ENCODE peak calls at places on chromosomes 11 and 22, in five cellular contexts. Q is SW 1271, D is AG09309, V is left ventricle myocardium superior, L is T-helper 1 cell. N is an unnamed sample.

GRCh38 chr22:38657248-38657909 is 941 bp downstream of the CBY1 start:
- DNase-seq in V (no peak), D (no peak), Q (peak; percentile 43), L (peak; percentile 19), N (no peak)

GRCh38 chr11:69212121-69213110 is 56.7 kb downstream of the SMIM38 start:
- DNase-seq in Q (no peak), L (no peak), D (no peak), V (no peak), N (no peak)

GRCh38 chr11:86484164-86484794 is 109.6 kb downstream of the CCDC81 start:
- DNase-seq in L (no peak), D (peak; percentile 92), Q (peak; percentile 92), V (peak; percentile 56), N (peak; percentile 94)

GRCh38 chr22:42817556-42817955 is 39.5 kb downstream of the ARFGAP3 start:
- DNase-seq in L (no peak), Q (no peak), V (no peak), D (no peak), N (no peak)

GRCh38 chr22:20811171-20811570 is 37.3 kb downstream of the SERPIND1 start:
- DNase-seq in D (no peak), V (no peak), Q (no peak), L (no peak), N (no peak)

GRCh38 chr11:67611165-67611564 is 4.4 kb downstream of the NDUFV1 start:
- DNase-seq in L (no peak), Q (no peak), D (no peak), V (no peak), N (no peak)

GRCh38 chr11:120054016-120054752 is 83.7 kb downstream of the TRIM29 start:
- DNase-seq in V (no peak), L (no peak), Q (no peak), D (no peak), N (no peak)

GRCh38 chr11:71286701-71287643 is 34.6 kb upstream of the SHANK2 start:
- DNase-seq in D (peak; percentile 99), L (no peak), V (no peak), Q (no peak), N (peak; percentile 97)

GRCh38 chr22:23549198-23549595 is 30.9 kb downstream of the IGLL1 start:
- DNase-seq in D (no peak), V (no peak), Q (no peak), L (no peak), N (no peak)

GRCh38 chr22:40039482-40039881 is 44.7 kb downstream of the FAM83F start:
- DNase-seq in V (no peak), L (no peak), Q (no peak), D (no peak), N (no peak)

GRCh38 chr22:45504703-45505341 is 2.1 kb downstream of the FBLN1 start:
- DNase-seq in Q (no peak), D (no peak), L (no peak), V (peak; percentile 76), N (no peak)

GRCh38 chr11:116853461-116854073 is 16.1 kb upstream of the APOA1 start:
- DNase-seq in D (peak; percentile 92), Q (peak; percentile 56), V (no peak), L (peak; percentile 45), N (no peak)

GRCh38 chr22:29702931-29703594 is 16.7 kb upstream of the CABP7 start:
- DNase-seq in L (no peak), D (no peak), Q (no peak), V (peak; percentile 44), N (no peak)

GRCh38 chr11:15969701-15970329 is 386.5 kb downstream of the SOX6 start:
- DNase-seq in L (no peak), Q (no peak), V (no peak), D (peak; percentile 54), N (peak; percentile 12)

GRCh38 chr11:945986-946385 is 20.3 kb downstream of the AP2A2 start:
- DNase-seq in V (no peak), L (no peak), Q (no peak), D (no peak), N (no peak)

GRCh38 chr11:64762916-64763803 is 3.4 kb upstream of the PYGM start:
- DNase-seq in D (no peak), L (no peak), Q (no peak), V (peak; percentile 54), N (no peak)

GRCh38 chr11:65661599-65662246 is 993 bp downstream of the RELA start:
- DNase-seq in L (no peak), D (no peak), V (no peak), Q (no peak), N (no peak)

GRCh38 chr11:57646756-57647303 is 2.9 kb downstream of the YPEL4 start:
- DNase-seq in Q (peak; percentile 36), L (no peak), D (no peak), V (no peak), N (no peak)

GRCh38 chr11:70532728-70533127 is 134.4 kb downstream of the CTTN start:
- DNase-seq in Q (no peak), L (no peak), V (peak; percentile 15), D (no peak), N (no peak)

N was measured in AG09319.